ENCODE peak calls at places on chromosomes 3 and 15, in seven cellular contexts. X is AG04450, F is upper lobe of right lung, A is Peyer's patch, C is esophagus squamous epithelium, Q is cardiac muscle cell, V is fibroblast of pulmonary artery. O is an unnamed sample.

GRCh38 chr3:160538906-160539305 is 26.5 kb downstream of the KPNA4 start:
- DNase-seq in X (no peak), F (no peak), A (no peak), C (no peak), Q (no peak), V (no peak), O (no peak)

GRCh38 chr3:99686955-99687612 is 48.7 kb downstream of the COL8A1 start:
- DNase-seq in X (no peak), F (peak), A (no peak), C (no peak), Q (peak), V (peak), O (no peak)

GRCh38 chr15:70023064-70023768 is 74.5 kb downstream of the TLE3 start:
- DNase-seq in X (peak), F (no peak), A (peak), C (no peak), Q (no peak), V (peak), O (peak)

GRCh38 chr15:65066635-65067333 is 1.0 kb downstream of the RASL12 start:
- DNase-seq in X (no peak), F (no peak), A (no peak), C (no peak), Q (no peak), V (no peak), O (no peak)

GRCh38 chr3:99637381-99638111 is 848 bp upstream of the COL8A1 start:
- DNase-seq in X (peak), F (no peak), A (no peak), C (no peak), Q (peak), V (peak), O (peak)

GRCh38 chr3:134059680-134060560 is 30.2 kb upstream of the SLCO2A1 start:
- DNase-seq in X (no peak), F (no peak), A (no peak), C (no peak), Q (no peak), V (peak), O (no peak)

GRCh38 chr3:195198424-195199346 is 72.3 kb downstream of the XXYLT1 start:
- DNase-seq in X (no peak), F (no peak), A (no peak), C (no peak), Q (no peak), V (no peak), O (no peak)

GRCh38 chr3:133884547-133885240 is 11.0 kb downstream of the RAB6B start:
- DNase-seq in X (no peak), F (no peak), A (no peak), C (no peak), Q (no peak), V (no peak), O (no peak)

GRCh38 chr15:53434174-53434678 is 325.2 kb downstream of the WDR72 start:
- DNase-seq in X (no peak), F (no peak), A (no peak), C (no peak), Q (no peak), V (no peak), O (no peak)

GRCh38 chr3:105811518-105812193 is 57.2 kb downstream of the CBLB start:
- DNase-seq in X (no peak), F (no peak), A (no peak), C (no peak), Q (no peak), V (no peak), O (no peak)

GRCh38 chr3:149020839-149021252 is 29.5 kb downstream of the GYG1 start:
- DNase-seq in X (no peak), F (no peak), A (no peak), C (no peak), Q (no peak), V (no peak), O (no peak)

GRCh38 chr3:193851941-193852674 is 259.1 kb downstream of the OPA1 start:
- DNase-seq in X (no peak), F (no peak), A (no peak), C (no peak), Q (no peak), V (peak), O (no peak)

GRCh38 chr3:32313723-32314473 is 75.4 kb downstream of the CMTM8 start:
- DNase-seq in X (no peak), F (no peak), A (no peak), C (no peak), Q (no peak), V (peak), O (no peak)

GRCh38 chr3:13018039-13018431 is 55.2 kb downstream of the IQSEC1 start:
- DNase-seq in X (no peak), F (no peak), A (peak), C (no peak), Q (no peak), V (no peak), O (no peak)

GRCh38 chr15:95669146-95669922 is 661.2 kb upstream of the NR2F2 start:
- DNase-seq in X (no peak), F (no peak), A (no peak), C (no peak), Q (peak), V (peak), O (no peak)

GRCh38 chr3:146308682-146309081 is 57.8 kb upstream of the PLSCR4 start:
- DNase-seq in X (peak), F (no peak), A (no peak), C (no peak), Q (no peak), V (peak), O (peak)

GRCh38 chr15:61906961-61907752 is 153.1 kb downstream of the VPS13C start:
- DNase-seq in X (no peak), F (no peak), A (no peak), C (no peak), Q (no peak), V (no peak), O (no peak)

GRCh38 chr3:143095813-143096212 is 23.8 kb upstream of the CHST2 start:
- DNase-seq in X (no peak), F (no peak), A (no peak), C (no peak), Q (no peak), V (no peak), O (no peak)

GRCh38 chr3:148459931-148460513 is 237.7 kb upstream of the AGTR1 start:
- DNase-seq in X (no peak), F (no peak), A (no peak), C (no peak), Q (no peak), V (peak), O (no peak)

GRCh38 chr3:179981646-179982045 is 55.1 kb downstream of the PEX5L start:
- DNase-seq in X (no peak), F (no peak), A (no peak), C (no peak), Q (no peak), V (no peak), O (no peak)

GRCh38 chr3:140436421-140436820 is 241.4 kb upstream of the TRIM42 start:
- DNase-seq in X (no peak), F (no peak), A (no peak), C (no peak), Q (no peak), V (no peak), O (no peak)

GRCh38 chr3:113531826-113532697 is at the start of gene SIDT1:
- DNase-seq in X (no peak), F (no peak), A (peak), C (no peak), Q (peak), V (no peak), O (no peak)
- TF ChIP-seq CTCF in X (peak), F (no peak), A (no peak), C (peak), Q (no peak), V (peak), O (peak)

DNA sequence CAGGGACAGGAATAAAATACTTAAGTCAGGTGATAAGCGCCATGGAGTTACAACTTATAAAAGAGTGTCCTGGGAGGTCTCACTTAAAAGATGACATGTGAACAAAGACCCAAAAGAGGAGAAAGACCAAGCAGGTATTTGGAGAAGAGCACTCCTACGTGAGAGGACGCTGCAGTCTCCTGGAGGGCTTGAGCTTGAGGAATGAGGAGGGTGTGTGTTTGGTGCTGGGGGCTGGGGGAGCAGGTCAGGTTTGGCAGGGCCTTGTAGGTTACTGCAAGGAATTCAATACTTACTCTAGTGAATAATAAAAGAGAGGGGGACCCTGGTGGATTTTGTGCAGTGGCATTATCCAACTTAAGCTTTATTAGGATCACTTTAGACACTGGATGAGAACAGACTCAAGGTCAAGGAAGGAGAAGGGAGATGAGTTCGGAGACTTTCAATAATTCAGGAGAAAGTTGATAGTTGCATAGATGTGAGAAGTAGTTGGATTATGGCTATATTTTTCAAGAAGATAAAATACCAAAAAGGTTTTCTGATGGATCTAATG is 32.4 kb downstream of the TNIK start:
- DNase-seq in X (no peak), F (no peak), A (no peak), C (no peak), Q (no peak), V (no peak), O (no peak)
- H3K4me3 ChIP-seq in X (no peak), F (no peak), A (no peak), C (no peak), Q (no peak), V (no peak), O (no peak)

GRCh38 chr3:37130984-37131975 is 43.1 kb downstream of the LRRFIP2 start:
- DNase-seq in X (no peak), F (no peak), A (no peak), C (no peak), Q (no peak), V (no peak), O (no peak)

GRCh38 chr3:37127340-37127739 is 47.0 kb downstream of the LRRFIP2 start:
- DNase-seq in X (no peak), F (no peak), A (no peak), C (no peak), Q (no peak), V (no peak), O (no peak)

GRCh38 chr3:37130448-37130847 is 43.9 kb downstream of the LRRFIP2 start:
- DNase-seq in X (no peak), F (no peak), A (no peak), C (no peak), Q (no peak), V (no peak), O (no peak)

GRCh38 chr3:37132334-37132733 is 42.0 kb downstream of the LRRFIP2 start:
- DNase-seq in X (no peak), F (no peak), A (no peak), C (no peak), Q (no peak), V (no peak), O (no peak)

DNA sequence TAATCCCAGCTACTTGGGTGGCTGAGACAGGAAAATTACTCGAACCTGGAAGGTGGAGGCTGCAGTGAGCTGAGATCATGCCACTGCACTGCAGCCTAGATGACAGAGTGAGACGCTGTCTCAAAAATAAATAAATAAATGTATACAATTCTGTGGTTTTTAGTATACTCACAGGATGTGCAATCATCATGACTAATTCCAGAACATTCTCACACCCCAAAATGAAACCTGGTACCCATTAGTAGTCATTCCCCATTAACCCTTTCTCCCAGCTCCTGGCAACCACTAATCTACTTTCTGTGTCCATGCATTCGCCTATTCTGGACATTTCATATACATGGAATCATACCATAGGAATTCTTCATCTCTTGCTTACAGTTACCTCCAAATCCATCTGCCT is 44.5 kb downstream of the LRRFIP2 start:
- DNase-seq in X (no peak), F (no peak), A (no peak), C (no peak), Q (no peak), V (no peak), O (no peak)
- TF ChIP-seq CTCF in X (no peak), F (no peak), A (no peak), C (no peak), Q (no peak), V (no peak), O (no peak)

DNA sequence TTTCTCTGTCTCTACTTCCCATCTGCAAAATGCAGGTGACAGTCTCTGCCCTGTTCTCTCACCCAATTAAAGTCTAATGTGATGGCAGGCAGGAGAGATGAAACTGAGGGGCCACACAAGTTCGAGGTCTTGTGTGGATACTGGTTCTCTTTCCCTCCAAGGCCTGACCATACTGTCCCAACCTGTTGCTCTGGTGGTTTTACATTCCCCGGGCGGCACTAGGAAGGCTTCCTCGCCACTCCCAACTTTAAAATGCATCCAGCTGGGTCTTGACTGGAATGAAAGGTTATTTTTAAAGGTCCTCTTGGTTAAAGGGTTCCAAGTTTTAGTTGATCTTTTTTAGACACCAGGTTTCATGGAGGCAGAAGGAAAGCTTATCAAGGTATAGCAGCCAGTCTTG is 37.2 kb downstream of the WHAMM start:
- DNase-seq in X (no peak), F (no peak), A (no peak), C (no peak), Q (no peak), V (no peak), O (no peak)
- H3K4me3 ChIP-seq in X (no peak), F (no peak), A (no peak), C (no peak), Q (no peak), V (no peak), O (no peak)

DNA sequence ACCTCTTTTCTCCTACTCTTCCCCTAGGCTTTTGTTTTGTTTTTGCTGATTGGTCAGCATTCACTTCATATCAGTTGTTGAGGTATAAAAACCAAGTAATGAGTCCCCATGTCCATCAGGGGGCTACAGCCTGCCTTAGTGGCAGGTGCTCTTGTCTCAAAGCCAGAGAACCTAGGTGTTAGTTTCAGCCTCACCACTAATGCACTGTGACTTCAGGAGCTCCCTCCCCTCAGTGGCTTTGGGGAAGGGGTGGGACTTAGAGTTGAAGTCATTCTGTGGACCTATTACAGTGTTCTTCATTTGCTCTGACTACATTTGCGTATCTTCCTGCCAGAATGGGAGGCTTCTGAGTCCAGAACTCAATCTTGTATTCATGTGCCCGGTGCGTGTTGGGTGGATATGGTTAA is 41.6 kb downstream of the NR2C2 start:
- DNase-seq in X (no peak), F (no peak), A (no peak), C (no peak), Q (peak), V (no peak), O (no peak)
- TF ChIP-seq CTCF in X (no peak), F (no peak), A (no peak), C (no peak), Q (no peak), V (no peak), O (no peak)

GRCh38 chr3:165835431-165835830 is 1.8 kb downstream of the BCHE start:
- DNase-seq in X (no peak), F (no peak), A (no peak), C (no peak), Q (no peak), V (no peak), O (no peak)
- H3K4me3 ChIP-seq in X (no peak), F (peak), A (no peak), C (peak), Q (peak), V (peak), O (no peak)

GRCh38 chr15:32041294-32041693 is 11.0 kb downstream of the CHRNA7 start:
- DNase-seq in X (no peak), F (no peak), A (no peak), C (no peak), Q (no peak), V (no peak), O (no peak)

GRCh38 chr15:32036972-32037371 is 6.7 kb downstream of the CHRNA7 start:
- DNase-seq in X (no peak), F (no peak), A (no peak), C (no peak), Q (no peak), V (no peak), O (no peak)

DNA sequence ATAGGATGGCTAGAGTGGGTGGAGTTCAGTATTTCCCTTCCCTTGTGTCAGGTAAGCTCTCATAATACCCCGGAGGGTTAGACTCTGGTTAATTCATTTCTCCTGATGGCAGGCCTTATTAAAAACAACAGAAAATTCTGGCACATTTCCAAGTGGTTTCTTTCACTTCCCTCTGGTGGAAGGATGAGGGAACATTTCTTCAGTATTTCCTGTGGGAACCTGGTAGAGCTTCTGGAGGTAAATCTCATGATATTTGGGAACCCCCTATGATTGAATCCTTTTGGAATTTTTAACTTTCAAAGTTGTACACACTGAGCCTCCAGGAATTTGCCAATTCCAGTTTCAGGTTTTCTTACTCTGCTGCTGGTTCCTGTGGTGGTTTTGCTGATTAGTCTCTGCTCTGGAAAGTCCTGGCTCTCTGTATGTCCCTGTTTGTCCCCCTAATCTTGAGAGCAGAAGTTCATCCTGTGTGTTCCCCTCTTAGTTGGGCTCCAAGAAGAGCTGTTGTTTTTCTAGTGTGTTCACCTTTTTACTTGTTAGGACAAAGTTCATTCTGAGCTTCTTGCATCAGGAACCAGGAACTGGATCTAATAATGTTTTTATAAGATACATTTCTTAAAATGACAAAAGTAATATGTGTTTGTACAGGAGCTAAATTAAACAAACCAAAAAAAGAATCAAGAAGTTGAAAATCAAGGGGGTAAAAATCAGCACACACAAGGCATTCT is 12.1 kb downstream of the CHRNA7 start:
- DNase-seq in X (no peak), F (no peak), A (no peak), C (no peak), Q (peak), V (no peak), O (no peak)
- TF ChIP-seq CTCF in X (no peak), F (peak), A (no peak), C (no peak), Q (no peak), V (no peak), O (no peak)

GRCh38 chr3:158732856-158733200 is 571 bp upstream of the RARRES1 start:
- DNase-seq in X (no peak), F (no peak), A (no peak), C (no peak), Q (no peak), V (no peak), O (no peak)
- H3K4me3 ChIP-seq in X (peak), F (peak), A (peak), C (peak), Q (peak), V (peak), O (peak)

DNA sequence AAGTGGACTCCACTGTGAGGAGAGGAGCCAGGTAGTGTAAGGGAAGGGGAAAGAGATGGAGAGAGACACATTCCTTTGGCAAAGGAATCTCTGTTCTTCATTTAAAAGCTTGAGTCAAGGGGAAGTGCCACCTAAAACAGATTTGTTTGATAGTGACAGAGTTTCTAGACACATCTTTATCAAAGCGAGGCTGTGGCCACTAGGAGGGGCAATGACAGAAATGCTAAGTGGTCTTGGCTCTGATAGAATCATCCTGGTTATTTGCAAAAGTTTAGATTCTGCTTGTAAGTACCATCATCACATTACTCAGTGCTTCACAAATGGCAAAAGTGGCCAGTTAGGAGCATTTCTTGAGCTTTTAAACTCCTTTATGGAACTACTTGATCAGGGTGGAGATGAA is 261.4 kb downstream of the CNTN3 start:
- DNase-seq in X (no peak), F (no peak), A (no peak), C (no peak), Q (peak), V (peak), O (no peak)
- TF ChIP-seq CTCF in X (peak), F (no peak), A (no peak), C (no peak), Q (no peak), V (no peak), O (no peak)

GRCh38 chr3:157526036-157526435 is 22.8 kb upstream of the VEPH1 start:
- DNase-seq in X (no peak), F (no peak), A (no peak), C (no peak), Q (no peak), V (no peak), O (no peak)

GRCh38 chr3:157529751-157530150 is 26.5 kb upstream of the VEPH1 start:
- DNase-seq in X (no peak), F (no peak), A (no peak), C (no peak), Q (no peak), V (no peak), O (no peak)

GRCh38 chr3:157530637-157531300 is 27.6 kb upstream of the VEPH1 start:
- DNase-seq in X (no peak), F (no peak), A (no peak), C (no peak), Q (no peak), V (peak), O (no peak)

GRCh38 chr3:157529085-157529484 is 25.9 kb upstream of the VEPH1 start:
- DNase-seq in X (no peak), F (no peak), A (no peak), C (no peak), Q (no peak), V (no peak), O (no peak)

DNA sequence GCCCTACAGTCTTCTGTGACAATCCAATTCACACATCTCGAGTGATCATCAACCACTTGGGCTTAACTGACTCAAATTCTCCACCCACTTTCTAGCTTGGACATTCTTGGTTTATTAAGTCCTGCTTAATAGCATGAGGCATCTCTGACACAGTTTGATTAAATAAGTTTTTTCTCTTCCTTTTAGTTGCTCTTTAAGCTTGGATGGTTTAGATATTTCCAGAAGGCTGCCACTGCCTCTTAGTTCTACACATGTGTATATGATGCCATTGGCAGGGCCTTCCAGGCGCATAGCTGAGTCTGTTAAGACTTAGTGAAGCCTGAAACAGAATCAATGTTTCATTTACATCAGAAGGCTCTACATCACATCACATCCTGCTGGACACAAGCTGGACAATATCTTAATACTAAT is 24.3 kb upstream of the VEPH1 start:
- DNase-seq in X (no peak), F (no peak), A (no peak), C (no peak), Q (no peak), V (peak), O (no peak)
- H3K4me3 ChIP-seq in X (no peak), F (no peak), A (no peak), C (no peak), Q (no peak), V (no peak), O (no peak)